ENCODE peak calls at places on chromosome 13, in nine cellular contexts. M is tibial artery; I is thoracic aorta; F is A549; X is CD8-positive, alpha-beta T cell; L is colonic mucosa; Y is heart left ventricle; T is IMR-90; P is fibroblast of lung. H is an unnamed sample.

GRCh38 chr13:80132741-80133601 is 208.0 kb downstream of the SPRY2 start:
- DNase-seq in M (peak; percentile 52), I (peak; percentile 38), F (peak; percentile 81), X (no peak), L (peak; percentile 87), Y (peak; percentile 69), T (peak; percentile 62), P (peak; percentile 78), H (peak; percentile 79)

GRCh38 chr13:66922444-66922843 is 307.7 kb downstream of the PCDH9 start:
- DNase-seq in M (no peak), I (no peak), F (no peak), X (no peak), L (no peak), Y (no peak), T (no peak), P (no peak), H (no peak)

GRCh38 chr13:66216723-66217122 is 1013.4 kb downstream of the PCDH9 start:
- DNase-seq in M (no peak), I (no peak), F (no peak), X (no peak), L (no peak), Y (no peak), T (no peak), P (no peak), H (peak; percentile 14)

GRCh38 chr13:89688908-89689307 is 1658.6 kb upstream of the MIR17HG start:
- DNase-seq in M (no peak), I (no peak), F (no peak), X (no peak), L (no peak), Y (peak; percentile 26), T (no peak), P (peak; percentile 6), H (peak; percentile 29)

GRCh38 chr13:99605417-99606321 is 104.4 kb downstream of the TM9SF2 start:
- DNase-seq in M (peak; percentile 40), I (no peak), F (peak; percentile 26), X (no peak), L (peak; percentile 77), Y (peak; percentile 38), T (no peak), P (peak; percentile 13), H (peak; percentile 48)

GRCh38 chr13:42574011-42574410 is at the start of gene TNFSF11:
- DNase-seq in M (no peak), I (no peak), F (no peak), X (no peak), L (no peak), Y (no peak), T (no peak), P (no peak), H (peak; percentile 33)

GRCh38 chr13:25267715-25268114 is 19.6 kb downstream of the MTMR6 start:
- DNase-seq in M (no peak), I (no peak), F (peak; percentile 10), X (no peak), L (no peak), Y (no peak), T (peak; percentile 26), P (peak; percentile 4), H (peak; percentile 23)

GRCh38 chr13:104571161-104571889 is 1505.1 kb upstream of the SLC10A2 start:
- DNase-seq in M (peak; percentile 62), I (peak; percentile 57), F (peak; percentile 42), X (no peak), L (peak; percentile 72), Y (peak; percentile 62), T (peak; percentile 82), P (peak; percentile 96), H (peak; percentile 90)

GRCh38 chr13:82439159-82439904 is 1442.9 kb downstream of the SLITRK1 start:
- DNase-seq in M (no peak), I (no peak), F (no peak), X (no peak), L (no peak), Y (no peak), T (no peak), P (no peak), H (no peak)

GRCh38 chr13:94169783-94170513 is 309.5 kb downstream of the DCT start:
- DNase-seq in M (peak; percentile 55), I (peak; percentile 9), F (no peak), X (no peak), L (no peak), Y (no peak), T (no peak), P (peak; percentile 50), H (peak; percentile 17)

GRCh38 chr13:81442904-81443303 is 1102.0 kb upstream of the SPRY2 start:
- DNase-seq in M (no peak), I (no peak), F (no peak), X (no peak), L (no peak), Y (no peak), T (no peak), P (no peak), H (no peak)

GRCh38 chr13:97369269-97369893 is 64.6 kb upstream of the RAP2A start:
- DNase-seq in M (no peak), I (no peak), F (no peak), X (no peak), L (no peak), Y (no peak), T (no peak), P (no peak), H (no peak)

GRCh38 chr13:33228645-33229445 is 56.7 kb downstream of the STARD13 start:
- DNase-seq in M (no peak), I (no peak), F (peak; percentile 27), X (no peak), L (peak; percentile 38), Y (no peak), T (peak; percentile 83), P (peak; percentile 83), H (peak; percentile 67)

GRCh38 chr13:112782433-112783010 is 92.7 kb downstream of the ATP11A start:
- DNase-seq in M (no peak), I (no peak), F (no peak), X (no peak), L (no peak), Y (no peak), T (no peak), P (peak; percentile 17), H (no peak)
- H3K27ac ChIP-seq in M (no peak overlapping the region), I (no peak overlapping the region), F (no peak overlapping the region), X (no peak overlapping the region), L (no peak overlapping the region), Y (peak overlapping the region; percentile 75), T (no peak overlapping the region), P (peak overlapping the region; percentile 20), H (peak overlapping the region; percentile 53)

GRCh38 chr13:78317030-78317429 is 286.3 kb downstream of the POU4F1 start:
- DNase-seq in M (no peak), I (no peak), F (no peak), X (no peak), L (no peak), Y (no peak), T (no peak), P (no peak), H (peak; percentile 22)
- TF ChIP-seq CTCF in M (peak; percentile 6), I (no peak), F (no peak), X (no peak), L (peak; percentile 12), Y (peak; percentile 14), T (no peak), P (peak; percentile 31), H (peak; percentile 20)

GRCh38 chr13:109782066-109782822 is 4.1 kb downstream of the IRS2 start:
- DNase-seq in M (no peak), I (no peak), F (no peak), X (no peak), L (no peak), Y (no peak), T (no peak), P (no peak), H (no peak)

GRCh38 chr13:109783447-109783814 is 3.0 kb downstream of the IRS2 start:
- DNase-seq in M (no peak), I (no peak), F (no peak), X (no peak), L (no peak), Y (no peak), T (no peak), P (no peak), H (no peak)

GRCh38 chr13:109781384-109782065 is 4.9 kb downstream of the IRS2 start:
- DNase-seq in M (no peak), I (no peak), F (no peak), X (no peak), L (no peak), Y (no peak), T (no peak), P (peak; percentile 46), H (no peak)

GRCh38 chr13:109783815-109784589 is 2.4 kb downstream of the IRS2 start:
- DNase-seq in M (no peak), I (no peak), F (no peak), X (no peak), L (no peak), Y (no peak), T (no peak), P (no peak), H (no peak)

DNA sequence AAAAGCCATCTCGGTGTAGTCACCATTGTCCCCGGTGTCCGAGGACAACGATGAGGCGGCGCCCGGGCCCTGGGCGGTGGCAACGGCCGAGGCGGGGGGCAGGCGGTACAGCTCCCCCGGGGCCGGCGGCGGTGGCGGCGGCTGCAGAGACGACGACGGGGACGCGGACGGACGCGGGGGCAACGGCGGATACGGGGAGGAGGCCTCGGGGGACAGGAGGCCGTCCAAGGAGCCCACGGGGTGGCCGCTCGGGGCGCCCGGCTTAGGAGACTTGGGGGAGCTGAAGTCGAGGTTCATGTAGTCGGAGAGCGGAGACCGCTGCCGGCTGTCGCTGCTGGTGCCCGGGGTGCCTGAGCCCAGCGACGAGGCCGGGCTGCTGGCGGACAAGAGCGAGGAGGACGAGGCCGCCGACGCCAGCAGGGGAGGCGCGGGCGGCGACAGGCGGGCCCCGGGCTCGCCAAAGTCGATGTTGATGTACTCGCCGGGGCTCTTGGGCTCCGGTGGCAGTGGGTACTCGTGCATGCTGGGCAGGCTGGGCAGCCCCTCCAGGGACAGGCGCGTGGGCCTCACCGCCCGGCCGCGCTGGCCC is 3.5 kb downstream of the IRS2 start:
- DNase-seq in M (no peak), I (no peak), F (no peak), X (no peak), L (no peak), Y (no peak), T (no peak), P (no peak), H (no peak)
- H3K4me3 ChIP-seq in M (peak overlapping the region; percentile 73), I (peak overlapping the region; percentile 80), F (peak overlapping the region; percentile 89), X (no peak overlapping the region), L (no peak overlapping the region), Y (peak overlapping the region; percentile 55), T (no peak overlapping the region), P (no peak overlapping the region), H (no peak overlapping the region)

DNA sequence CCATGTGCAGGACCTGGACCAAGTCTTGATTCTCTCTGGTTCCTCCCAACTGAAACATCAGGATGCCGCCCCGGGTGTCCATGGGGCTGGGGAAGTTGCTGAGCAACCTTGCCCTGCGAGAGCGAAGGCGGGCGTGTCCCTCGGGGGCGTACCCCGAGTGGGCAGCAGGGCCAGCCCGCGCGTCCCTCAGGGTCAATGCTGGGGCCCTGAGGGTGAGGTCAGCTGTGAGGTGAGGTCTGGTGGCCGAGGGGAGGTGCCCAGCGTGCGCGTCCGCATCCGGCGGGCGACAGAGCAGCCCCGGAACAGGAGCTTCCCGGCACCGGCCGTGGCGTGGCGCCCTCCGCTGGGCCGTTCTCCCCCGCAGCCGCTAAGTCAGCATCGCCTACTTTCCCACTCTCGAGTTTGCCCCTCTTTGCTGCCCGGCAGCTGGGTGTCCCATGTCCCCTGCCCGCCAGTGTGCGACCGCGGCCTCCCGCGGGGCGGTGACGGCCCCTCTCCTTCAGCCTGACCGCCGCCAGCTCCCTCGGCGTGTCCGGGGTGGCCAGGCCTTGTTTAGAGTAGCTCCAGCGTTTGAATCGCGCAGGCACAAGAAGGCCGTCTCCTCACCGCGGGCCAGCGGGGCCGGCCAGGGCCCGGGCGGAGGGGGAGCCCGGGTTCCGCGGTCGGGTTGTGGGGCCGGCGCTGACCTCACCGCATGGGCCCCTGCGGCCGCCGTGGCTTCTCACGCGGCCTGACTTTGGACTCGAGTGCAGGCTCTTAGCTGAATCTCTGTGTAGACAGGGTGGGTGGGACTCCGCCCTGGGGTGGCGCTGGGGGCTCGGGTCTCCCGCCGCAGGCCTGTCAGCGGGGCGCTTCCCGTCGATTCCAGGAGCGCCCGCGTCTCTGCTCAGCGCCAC is 33.0 kb downstream of the GJA3 start:
- DNase-seq in M (no peak), I (no peak), F (peak; percentile 60), X (no peak), L (peak; percentile 69), Y (peak; percentile 82), T (peak; percentile 16), P (peak; percentile 66), H (peak; percentile 65)
- H3K27ac ChIP-seq in M (peak overlapping the region; percentile 70), I (peak overlapping the region; percentile 90), F (peak overlapping the region; percentile 83), X (no peak overlapping the region), L (peak overlapping the region; percentile 60), Y (peak overlapping the region; percentile 95), T (no peak overlapping the region), P (peak overlapping the region; percentile 50), H (peak overlapping the region; percentile 93)

H was measured in cardiac muscle cell.